ENCODE peak calls at places on chromosome 4, in seven cellular contexts. V, B, Z, X, U, K and C are unnamed samples.

GRCh38 chr4:30068234-30068633 is 651.9 kb upstream of the PCDH7 start:
- DNase-seq in B (no peak), Z (no peak), V (peak; percentile 8), U (no peak), K (no peak), X (no peak), C (no peak)

GRCh38 chr4:183747931-183748664 is 89.0 kb downstream of the TRAPPC11 start:
- DNase-seq in X (no peak), Z (no peak), K (no peak), B (no peak), U (no peak), V (no peak), C (no peak)

GRCh38 chr4:101136373-101137370 is 210.7 kb downstream of the PPP3CA start:
- DNase-seq in Z (no peak), U (no peak), B (no peak), V (peak; percentile 40), K (no peak), X (peak; percentile 17), C (no peak)

GRCh38 chr4:90080116-90080515 is 47.1 kb upstream of the CCSER1 start:
- DNase-seq in V (no peak), B (no peak), K (no peak), U (no peak), Z (no peak), X (no peak), C (no peak)

GRCh38 chr4:129926936-129927335 is 831.0 kb downstream of the C4orf33 start:
- DNase-seq in B (peak; percentile 10), K (no peak), V (no peak), U (no peak), X (no peak), Z (no peak), C (no peak)

GRCh38 chr4:80215449-80216052 is 18.2 kb downstream of the PRDM8 start:
- DNase-seq in B (peak; percentile 40), V (peak; percentile 12), Z (no peak), K (no peak), X (no peak), U (peak; percentile 45), C (no peak)

GRCh38 chr4:138267835-138268234 is 25.7 kb upstream of the SLC7A11 start:
- DNase-seq in X (no peak), Z (no peak), V (no peak), K (no peak), B (no peak), U (no peak), C (no peak)

GRCh38 chr4:108425988-108426387 is 194.4 kb upstream of the RPL34 start:
- DNase-seq in U (peak; percentile 52), Z (no peak), V (no peak), B (no peak), K (no peak), X (no peak), C (no peak)

GRCh38 chr4:40739347-40739746 is 10.4 kb upstream of the NSUN7 start:
- DNase-seq in U (no peak), B (no peak), X (no peak), Z (no peak), K (no peak), V (no peak), C (no peak)

GRCh38 chr4:14864365-14864762 is 137.9 kb upstream of the CPEB2 start:
- DNase-seq in X (no peak), K (no peak), V (no peak), B (no peak), Z (no peak), U (no peak), C (no peak)

GRCh38 chr4:169348541-169348940 is 77.8 kb upstream of the SH3RF1 start:
- DNase-seq in B (no peak), K (no peak), V (no peak), X (no peak), U (peak; percentile 12), Z (no peak), C (no peak)

GRCh38 chr4:168449740-168450442 is 30.4 kb downstream of the DDX60L start:
- DNase-seq in B (no peak), U (peak; percentile 12), K (no peak), X (peak; percentile 79), Z (no peak), V (no peak), C (no peak)

GRCh38 chr4:128241425-128241913 is 46.1 kb downstream of the PGRMC2 start:
- DNase-seq in U (peak; percentile 94), V (no peak), K (no peak), Z (no peak), X (peak; percentile 55), B (no peak), C (no peak)

GRCh38 chr4:57501715-57502114 is 391.5 kb upstream of the IGFBP7 start:
- DNase-seq in X (peak; percentile 54), U (no peak), Z (peak; percentile 1), K (no peak), B (no peak), V (no peak), C (no peak)

GRCh38 chr4:53094040-53094439 is 231.9 kb downstream of the RASL11B start:
- DNase-seq in B (no peak), Z (no peak), V (no peak), U (no peak), X (no peak), K (no peak), C (no peak)

GRCh38 chr4:104906274-104906673 is 240.4 kb upstream of the TET2 start:
- DNase-seq in B (no peak), Z (no peak), K (no peak), X (no peak), V (peak; percentile 62), U (peak; percentile 85), C (no peak)

GRCh38 chr4:26557164-26557563 is 26.7 kb upstream of the TBC1D19 start:
- DNase-seq in V (no peak), X (no peak), K (no peak), B (no peak), Z (no peak), U (peak; percentile 99), C (no peak)

GRCh38 chr4:173547889-173548288 is 17.9 kb upstream of the HAND2 start:
- DNase-seq in B (no peak), V (no peak), K (no peak), Z (no peak), U (peak; percentile 20), X (no peak), C (no peak)

GRCh38 chr4:154292589-154292988 is 199.0 kb downstream of the DCHS2 start:
- DNase-seq in U (no peak), V (no peak), B (peak; percentile 8), X (no peak), K (no peak), Z (no peak), C (no peak)

GRCh38 chr4:156971168-156971601 is 414 bp downstream of the PDGFC start:
- DNase-seq in V (no peak), K (no peak), X (no peak), U (no peak), Z (peak; percentile 77), B (no peak), C (no peak)

GRCh38 chr4:139036885-139037284 is 21.3 kb downstream of the NOCT start:
- DNase-seq in X (no peak), V (no peak), U (no peak), Z (no peak), K (no peak), B (no peak), C (no peak)

GRCh38 chr4:2977116-2978097 is 14.0 kb downstream of the GRK4 start:
- DNase-seq in B (no peak), Z (no peak), U (peak; percentile 45), V (no peak), X (no peak), K (no peak), C (no peak)

GRCh38 chr4:146640459-146641061 is 1.9 kb downstream of the POU4F2 start:
- DNase-seq in V (no peak), Z (peak; percentile 45), B (no peak), U (no peak), X (no peak), K (no peak), C (no peak)

GRCh38 chr4:33381806-33382205 is 2661.6 kb downstream of the PCDH7 start:
- DNase-seq in X (no peak), V (peak; percentile 60), B (no peak), U (no peak), K (no peak), Z (no peak), C (no peak)

GRCh38 chr4:38765391-38765790 is 17.4 kb downstream of the TLR10 start:
- DNase-seq in X (no peak), V (no peak), K (no peak), U (no peak), Z (no peak), B (no peak), C (no peak)

GRCh38 chr4:26238426-26238781 is 82.4 kb upstream of the RBPJ start:
- DNase-seq in V (peak; percentile 75), U (no peak), X (no peak), K (no peak), Z (no peak), B (no peak), C (no peak)

GRCh38 chr4:27098034-27098433 is 237.4 kb downstream of the STIM2 start:
- DNase-seq in X (no peak), B (no peak), V (no peak), Z (no peak), K (no peak), U (peak; percentile 12), C (no peak)

GRCh38 chr4:1347410-1347864 is 429 bp downstream of the UVSSA start:
- DNase-seq in B (peak; percentile 70), Z (no peak), U (peak; percentile 80), X (peak; percentile 49), K (no peak), V (no peak), C (peak; percentile 51)

GRCh38 chr4:52507774-52508173 is 151.3 kb downstream of the USP46 start:
- DNase-seq in V (no peak), Z (no peak), X (no peak), K (no peak), B (no peak), U (no peak), C (peak; percentile 9)

GRCh38 chr4:738781-739280 is 33.2 kb downstream of the PCGF3 start:
- DNase-seq in Z (no peak), X (no peak), U (no peak), K (no peak), V (no peak), B (peak; percentile 58), C (no peak)